ENCODE peak calls at places on chromosome 2, in ten cellular contexts. One of them, this sample, is unnamed.

GRCh38 chr2:44269831-44270230 is 5.4 kb upstream of the SLC3A1 start:
- DNase-seq in stimulated activated CD4-positive, alpha-beta T cell treated with anti-CD3 and anti-CD28 coated beads, Interleukin-2, amount 100 ng/mL, for 48 hours: no peak
- DNase-seq in astrocyte of the spinal cord: no peak
- DNase-seq in activated CD4-positive, alpha-beta T cell treated with anti-CD3 and anti-CD28 coated beads, Interleukin-2, amount 50 U/mL, for 1 hour: no peak
- DNase-seq in HTR-8/SVneo: no peak
- DNase-seq in upper lobe of right lung: no peak
- DNase-seq in cerebellar cortex: no peak
- DNase-seq in GM04504: no peak
- DNase-seq in skeletal muscle cell: no peak
- DNase-seq in nucleus accumbens: peak; percentile 10
- DNase-seq in this sample: no peak

GRCh38 chr2:68253211-68254068 is 1.1 kb upstream of the PPP3R1 start:
- DNase-seq in stimulated activated CD4-positive, alpha-beta T cell treated with anti-CD3 and anti-CD28 coated beads, Interleukin-2, amount 100 ng/mL, for 48 hours: peak; percentile 19
- DNase-seq in astrocyte of the spinal cord: peak; percentile 55
- DNase-seq in activated CD4-positive, alpha-beta T cell treated with anti-CD3 and anti-CD28 coated beads, Interleukin-2, amount 50 U/mL, for 1 hour: peak; percentile 35
- DNase-seq in HTR-8/SVneo: no peak
- DNase-seq in upper lobe of right lung: no peak
- DNase-seq in cerebellar cortex: no peak
- DNase-seq in GM04504: no peak
- DNase-seq in skeletal muscle cell: no peak
- DNase-seq in nucleus accumbens: no peak
- DNase-seq in this sample: peak; percentile 43

GRCh38 chr2:11701831-11702301 is 31.9 kb upstream of the NTSR2 start:
- DNase-seq in stimulated activated CD4-positive, alpha-beta T cell treated with anti-CD3 and anti-CD28 coated beads, Interleukin-2, amount 100 ng/mL, for 48 hours: no peak
- DNase-seq in astrocyte of the spinal cord: no peak
- DNase-seq in activated CD4-positive, alpha-beta T cell treated with anti-CD3 and anti-CD28 coated beads, Interleukin-2, amount 50 U/mL, for 1 hour: no peak
- DNase-seq in HTR-8/SVneo: no peak
- DNase-seq in upper lobe of right lung: no peak
- DNase-seq in cerebellar cortex: no peak
- DNase-seq in GM04504: no peak
- DNase-seq in skeletal muscle cell: no peak
- DNase-seq in nucleus accumbens: no peak
- DNase-seq in this sample: peak; percentile 72

GRCh38 chr2:7837232-7837760 is 844.6 kb upstream of the ID2 start:
- DNase-seq in stimulated activated CD4-positive, alpha-beta T cell treated with anti-CD3 and anti-CD28 coated beads, Interleukin-2, amount 100 ng/mL, for 48 hours: no peak
- DNase-seq in astrocyte of the spinal cord: no peak
- DNase-seq in activated CD4-positive, alpha-beta T cell treated with anti-CD3 and anti-CD28 coated beads, Interleukin-2, amount 50 U/mL, for 1 hour: no peak
- DNase-seq in HTR-8/SVneo: no peak
- DNase-seq in upper lobe of right lung: no peak
- DNase-seq in cerebellar cortex: no peak
- DNase-seq in GM04504: no peak
- DNase-seq in skeletal muscle cell: no peak
- DNase-seq in nucleus accumbens: no peak
- DNase-seq in this sample: no peak

GRCh38 chr2:222305510-222306392 is 7.0 kb upstream of the PAX3 start:
- DNase-seq in stimulated activated CD4-positive, alpha-beta T cell treated with anti-CD3 and anti-CD28 coated beads, Interleukin-2, amount 100 ng/mL, for 48 hours: no peak
- DNase-seq in astrocyte of the spinal cord: peak; percentile 41
- DNase-seq in activated CD4-positive, alpha-beta T cell treated with anti-CD3 and anti-CD28 coated beads, Interleukin-2, amount 50 U/mL, for 1 hour: no peak
- DNase-seq in HTR-8/SVneo: no peak
- DNase-seq in upper lobe of right lung: no peak
- DNase-seq in cerebellar cortex: no peak
- DNase-seq in GM04504: no peak
- DNase-seq in skeletal muscle cell: no peak
- DNase-seq in nucleus accumbens: no peak
- DNase-seq in this sample: no peak

GRCh38 chr2:80473069-80473468 is 168.5 kb upstream of the LRRTM1 start:
- DNase-seq in stimulated activated CD4-positive, alpha-beta T cell treated with anti-CD3 and anti-CD28 coated beads, Interleukin-2, amount 100 ng/mL, for 48 hours: no peak
- DNase-seq in astrocyte of the spinal cord: no peak
- DNase-seq in activated CD4-positive, alpha-beta T cell treated with anti-CD3 and anti-CD28 coated beads, Interleukin-2, amount 50 U/mL, for 1 hour: no peak
- DNase-seq in HTR-8/SVneo: no peak
- DNase-seq in upper lobe of right lung: no peak
- DNase-seq in cerebellar cortex: no peak
- DNase-seq in GM04504: no peak
- DNase-seq in skeletal muscle cell: no peak
- DNase-seq in nucleus accumbens: no peak
- DNase-seq in this sample: no peak

GRCh38 chr2:61562615-61563014 is 24.5 kb upstream of the XPO1 start:
- DNase-seq in stimulated activated CD4-positive, alpha-beta T cell treated with anti-CD3 and anti-CD28 coated beads, Interleukin-2, amount 100 ng/mL, for 48 hours: no peak
- DNase-seq in astrocyte of the spinal cord: no peak
- DNase-seq in activated CD4-positive, alpha-beta T cell treated with anti-CD3 and anti-CD28 coated beads, Interleukin-2, amount 50 U/mL, for 1 hour: no peak
- DNase-seq in HTR-8/SVneo: no peak
- DNase-seq in upper lobe of right lung: no peak
- DNase-seq in cerebellar cortex: no peak
- DNase-seq in GM04504: no peak
- DNase-seq in skeletal muscle cell: no peak
- DNase-seq in nucleus accumbens: no peak
- DNase-seq in this sample: no peak

GRCh38 chr2:61410185-61410584 is 60.7 kb downstream of the USP34 start:
- DNase-seq in stimulated activated CD4-positive, alpha-beta T cell treated with anti-CD3 and anti-CD28 coated beads, Interleukin-2, amount 100 ng/mL, for 48 hours: no peak
- DNase-seq in astrocyte of the spinal cord: no peak
- DNase-seq in activated CD4-positive, alpha-beta T cell treated with anti-CD3 and anti-CD28 coated beads, Interleukin-2, amount 50 U/mL, for 1 hour: no peak
- DNase-seq in HTR-8/SVneo: no peak
- DNase-seq in upper lobe of right lung: no peak
- DNase-seq in cerebellar cortex: no peak
- DNase-seq in GM04504: no peak
- DNase-seq in skeletal muscle cell: no peak
- DNase-seq in nucleus accumbens: no peak
- DNase-seq in this sample: no peak

GRCh38 chr2:178005756-178006155 is 66.8 kb downstream of the PDE11A start:
- DNase-seq in stimulated activated CD4-positive, alpha-beta T cell treated with anti-CD3 and anti-CD28 coated beads, Interleukin-2, amount 100 ng/mL, for 48 hours: no peak
- DNase-seq in astrocyte of the spinal cord: no peak
- DNase-seq in activated CD4-positive, alpha-beta T cell treated with anti-CD3 and anti-CD28 coated beads, Interleukin-2, amount 50 U/mL, for 1 hour: no peak
- DNase-seq in HTR-8/SVneo: no peak
- DNase-seq in upper lobe of right lung: no peak
- DNase-seq in cerebellar cortex: no peak
- DNase-seq in GM04504: no peak
- DNase-seq in skeletal muscle cell: no peak
- DNase-seq in nucleus accumbens: no peak
- DNase-seq in this sample: no peak

GRCh38 chr2:190537765-190538164 is 3.2 kb upstream of the NEMP2 start:
- DNase-seq in stimulated activated CD4-positive, alpha-beta T cell treated with anti-CD3 and anti-CD28 coated beads, Interleukin-2, amount 100 ng/mL, for 48 hours: no peak
- DNase-seq in astrocyte of the spinal cord: peak; percentile 36
- DNase-seq in activated CD4-positive, alpha-beta T cell treated with anti-CD3 and anti-CD28 coated beads, Interleukin-2, amount 50 U/mL, for 1 hour: no peak
- DNase-seq in HTR-8/SVneo: no peak
- DNase-seq in upper lobe of right lung: no peak
- DNase-seq in cerebellar cortex: no peak
- DNase-seq in GM04504: no peak
- DNase-seq in skeletal muscle cell: no peak
- DNase-seq in nucleus accumbens: no peak
- DNase-seq in this sample: no peak

GRCh38 chr2:152390837-152391236 is 55.9 kb downstream of the FMNL2 start:
- DNase-seq in stimulated activated CD4-positive, alpha-beta T cell treated with anti-CD3 and anti-CD28 coated beads, Interleukin-2, amount 100 ng/mL, for 48 hours: no peak
- DNase-seq in astrocyte of the spinal cord: no peak
- DNase-seq in activated CD4-positive, alpha-beta T cell treated with anti-CD3 and anti-CD28 coated beads, Interleukin-2, amount 50 U/mL, for 1 hour: no peak
- DNase-seq in HTR-8/SVneo: no peak
- DNase-seq in upper lobe of right lung: no peak
- DNase-seq in cerebellar cortex: no peak
- DNase-seq in GM04504: no peak
- DNase-seq in skeletal muscle cell: no peak
- DNase-seq in nucleus accumbens: no peak
- DNase-seq in this sample: no peak

GRCh38 chr2:127578411-127578810 is 42.9 kb downstream of the MYO7B start:
- DNase-seq in stimulated activated CD4-positive, alpha-beta T cell treated with anti-CD3 and anti-CD28 coated beads, Interleukin-2, amount 100 ng/mL, for 48 hours: no peak
- DNase-seq in astrocyte of the spinal cord: no peak
- DNase-seq in activated CD4-positive, alpha-beta T cell treated with anti-CD3 and anti-CD28 coated beads, Interleukin-2, amount 50 U/mL, for 1 hour: no peak
- DNase-seq in HTR-8/SVneo: no peak
- DNase-seq in upper lobe of right lung: no peak
- DNase-seq in cerebellar cortex: no peak
- DNase-seq in GM04504: no peak
- DNase-seq in skeletal muscle cell: no peak
- DNase-seq in nucleus accumbens: no peak
- DNase-seq in this sample: no peak

GRCh38 chr2:8409461-8410260 is 272.2 kb upstream of the ID2 start:
- DNase-seq in stimulated activated CD4-positive, alpha-beta T cell treated with anti-CD3 and anti-CD28 coated beads, Interleukin-2, amount 100 ng/mL, for 48 hours: no peak
- DNase-seq in astrocyte of the spinal cord: no peak
- DNase-seq in activated CD4-positive, alpha-beta T cell treated with anti-CD3 and anti-CD28 coated beads, Interleukin-2, amount 50 U/mL, for 1 hour: no peak
- DNase-seq in HTR-8/SVneo: no peak
- DNase-seq in upper lobe of right lung: no peak
- DNase-seq in cerebellar cortex: no peak
- DNase-seq in GM04504: no peak
- DNase-seq in skeletal muscle cell: no peak
- DNase-seq in nucleus accumbens: no peak
- DNase-seq in this sample: no peak

GRCh38 chr2:136113767-136114070 is 4.2 kb downstream of the CXCR4 start:
- DNase-seq in stimulated activated CD4-positive, alpha-beta T cell treated with anti-CD3 and anti-CD28 coated beads, Interleukin-2, amount 100 ng/mL, for 48 hours: no peak
- DNase-seq in astrocyte of the spinal cord: no peak
- DNase-seq in activated CD4-positive, alpha-beta T cell treated with anti-CD3 and anti-CD28 coated beads, Interleukin-2, amount 50 U/mL, for 1 hour: no peak
- DNase-seq in HTR-8/SVneo: no peak
- DNase-seq in upper lobe of right lung: no peak
- DNase-seq in cerebellar cortex: no peak
- DNase-seq in GM04504: no peak
- DNase-seq in skeletal muscle cell: no peak
- DNase-seq in nucleus accumbens: no peak
- DNase-seq in this sample: no peak

GRCh38 chr2:171281116-171281515 is 120.4 kb upstream of the TLK1 start:
- DNase-seq in stimulated activated CD4-positive, alpha-beta T cell treated with anti-CD3 and anti-CD28 coated beads, Interleukin-2, amount 100 ng/mL, for 48 hours: no peak
- DNase-seq in astrocyte of the spinal cord: no peak
- DNase-seq in activated CD4-positive, alpha-beta T cell treated with anti-CD3 and anti-CD28 coated beads, Interleukin-2, amount 50 U/mL, for 1 hour: no peak
- DNase-seq in HTR-8/SVneo: no peak
- DNase-seq in upper lobe of right lung: no peak
- DNase-seq in cerebellar cortex: peak; percentile 85
- DNase-seq in GM04504: no peak
- DNase-seq in skeletal muscle cell: no peak
- DNase-seq in nucleus accumbens: no peak
- DNase-seq in this sample: no peak

GRCh38 chr2:113157897-113158753 is 15.6 kb upstream of the PSD4 start:
- DNase-seq in stimulated activated CD4-positive, alpha-beta T cell treated with anti-CD3 and anti-CD28 coated beads, Interleukin-2, amount 100 ng/mL, for 48 hours: no peak
- DNase-seq in astrocyte of the spinal cord: peak; percentile 51
- DNase-seq in activated CD4-positive, alpha-beta T cell treated with anti-CD3 and anti-CD28 coated beads, Interleukin-2, amount 50 U/mL, for 1 hour: no peak
- DNase-seq in HTR-8/SVneo: peak; percentile 30
- DNase-seq in upper lobe of right lung: no peak
- DNase-seq in cerebellar cortex: no peak
- DNase-seq in GM04504: peak; percentile 3
- DNase-seq in skeletal muscle cell: no peak
- DNase-seq in nucleus accumbens: no peak
- DNase-seq in this sample: no peak

GRCh38 chr2:74841663-74842062 is 7.7 kb downstream of the HK2 start:
- DNase-seq in stimulated activated CD4-positive, alpha-beta T cell treated with anti-CD3 and anti-CD28 coated beads, Interleukin-2, amount 100 ng/mL, for 48 hours: no peak
- DNase-seq in astrocyte of the spinal cord: no peak
- DNase-seq in activated CD4-positive, alpha-beta T cell treated with anti-CD3 and anti-CD28 coated beads, Interleukin-2, amount 50 U/mL, for 1 hour: no peak
- DNase-seq in HTR-8/SVneo: no peak
- DNase-seq in upper lobe of right lung: no peak
- DNase-seq in cerebellar cortex: no peak
- DNase-seq in GM04504: no peak
- DNase-seq in skeletal muscle cell: no peak
- DNase-seq in nucleus accumbens: no peak
- DNase-seq in this sample: no peak

GRCh38 chr2:217837001-217837491 is 165.7 kb downstream of the TNS1 start:
- DNase-seq in stimulated activated CD4-positive, alpha-beta T cell treated with anti-CD3 and anti-CD28 coated beads, Interleukin-2, amount 100 ng/mL, for 48 hours: no peak
- DNase-seq in astrocyte of the spinal cord: peak; percentile 20
- DNase-seq in activated CD4-positive, alpha-beta T cell treated with anti-CD3 and anti-CD28 coated beads, Interleukin-2, amount 50 U/mL, for 1 hour: no peak
- DNase-seq in HTR-8/SVneo: no peak
- DNase-seq in upper lobe of right lung: peak; percentile 88
- DNase-seq in cerebellar cortex: peak; percentile 7
- DNase-seq in GM04504: peak; percentile 32
- DNase-seq in skeletal muscle cell: peak; percentile 40
- DNase-seq in nucleus accumbens: peak; percentile 43
- DNase-seq in this sample: no peak

GRCh38 chr2:223944166-223944703 is 900 bp downstream of the WDFY1 start:
- DNase-seq in stimulated activated CD4-positive, alpha-beta T cell treated with anti-CD3 and anti-CD28 coated beads, Interleukin-2, amount 100 ng/mL, for 48 hours: no peak
- DNase-seq in astrocyte of the spinal cord: peak; percentile 35
- DNase-seq in activated CD4-positive, alpha-beta T cell treated with anti-CD3 and anti-CD28 coated beads, Interleukin-2, amount 50 U/mL, for 1 hour: peak; percentile 27
- DNase-seq in HTR-8/SVneo: no peak
- DNase-seq in upper lobe of right lung: peak; percentile 76
- DNase-seq in cerebellar cortex: peak; percentile 50
- DNase-seq in GM04504: no peak
- DNase-seq in skeletal muscle cell: no peak
- DNase-seq in nucleus accumbens: peak; percentile 36
- DNase-seq in this sample: peak; percentile 58

GRCh38 chr2:133503927-133504326 is 64.3 kb downstream of the NCKAP5 start:
- DNase-seq in stimulated activated CD4-positive, alpha-beta T cell treated with anti-CD3 and anti-CD28 coated beads, Interleukin-2, amount 100 ng/mL, for 48 hours: no peak
- DNase-seq in astrocyte of the spinal cord: no peak
- DNase-seq in activated CD4-positive, alpha-beta T cell treated with anti-CD3 and anti-CD28 coated beads, Interleukin-2, amount 50 U/mL, for 1 hour: no peak
- DNase-seq in HTR-8/SVneo: no peak
- DNase-seq in upper lobe of right lung: no peak
- DNase-seq in cerebellar cortex: no peak
- DNase-seq in GM04504: no peak
- DNase-seq in skeletal muscle cell: no peak
- DNase-seq in nucleus accumbens: no peak
- DNase-seq in this sample: no peak

GRCh38 chr2:210568108-210568507 is 11.7 kb downstream of the CPS1 start:
- DNase-seq in stimulated activated CD4-positive, alpha-beta T cell treated with anti-CD3 and anti-CD28 coated beads, Interleukin-2, amount 100 ng/mL, for 48 hours: no peak
- DNase-seq in astrocyte of the spinal cord: no peak
- DNase-seq in activated CD4-positive, alpha-beta T cell treated with anti-CD3 and anti-CD28 coated beads, Interleukin-2, amount 50 U/mL, for 1 hour: no peak
- DNase-seq in HTR-8/SVneo: no peak
- DNase-seq in upper lobe of right lung: no peak
- DNase-seq in cerebellar cortex: no peak
- DNase-seq in GM04504: no peak
- DNase-seq in skeletal muscle cell: no peak
- DNase-seq in nucleus accumbens: no peak
- DNase-seq in this sample: no peak

This sample was measured in B cell.